ENCODE peak calls at places on chromosomes 4 and X, in six cellular contexts. One of them, this sample, is unnamed.
A peak's percentile ranks its signal among the peaks of the same experiment; 100 is the strongest.

GRCh38 chr4:142913034-142913433 is 66.9 kb upstream of the INPP4B start:
- DNase-seq in aorta: no peak
- DNase-seq in colonic mucosa: no peak
- DNase-seq in Caco-2: no peak
- DNase-seq in tibial nerve: no peak
- DNase-seq in Panc1: no peak
- DNase-seq in this sample: no peak

GRCh38 chrX:69065451-69065850 is 99.8 kb downstream of the PJA1 start:
- DNase-seq in aorta: no peak
- DNase-seq in colonic mucosa: no peak
- DNase-seq in Caco-2: no peak
- DNase-seq in tibial nerve: no peak
- DNase-seq in Panc1: no peak
- DNase-seq in this sample: no peak

GRCh38 chr4:167021545-167022155 is 212.6 kb downstream of the SPOCK3 start:
- DNase-seq in aorta: peak; percentile 64
- DNase-seq in colonic mucosa: peak; percentile 67
- DNase-seq in Caco-2: peak; percentile 66
- DNase-seq in tibial nerve: peak; percentile 63
- DNase-seq in Panc1: peak; percentile 51
- DNase-seq in this sample: peak; percentile 51

GRCh38 chrX:154444001-154444754 is at the start of gene FAM50A:
- DNase-seq in aorta: peak; percentile 86
- DNase-seq in colonic mucosa: peak; percentile 79
- DNase-seq in Caco-2: peak; percentile 75
- DNase-seq in tibial nerve: peak; percentile 71
- DNase-seq in Panc1: no peak
- DNase-seq in this sample: peak; percentile 70

GRCh38 chrX:130402211-130402684 is 461 bp downstream of the RBMX2 start:
- DNase-seq in aorta: no peak
- DNase-seq in colonic mucosa: no peak
- DNase-seq in Caco-2: no peak
- DNase-seq in tibial nerve: no peak
- DNase-seq in Panc1: no peak
- DNase-seq in this sample: no peak

GRCh38 chrX:129654652-129655546 is at the start of gene APLN:
- DNase-seq in aorta: peak; percentile 77
- DNase-seq in colonic mucosa: peak; percentile 40
- DNase-seq in Caco-2: peak; percentile 47
- DNase-seq in tibial nerve: no peak
- DNase-seq in Panc1: no peak
- DNase-seq in this sample: peak; percentile 15

GRCh38 chr4:102403115-102403514 is 57.8 kb upstream of the SLC39A8 start:
- DNase-seq in aorta: no peak
- DNase-seq in colonic mucosa: no peak
- DNase-seq in Caco-2: no peak
- DNase-seq in tibial nerve: no peak
- DNase-seq in Panc1: no peak
- DNase-seq in this sample: no peak

GRCh38 chr4:152430507-152430906 is 105.4 kb downstream of the FBXW7 start:
- DNase-seq in aorta: no peak
- DNase-seq in colonic mucosa: no peak
- DNase-seq in Caco-2: no peak
- DNase-seq in tibial nerve: no peak
- DNase-seq in Panc1: no peak
- DNase-seq in this sample: no peak

GRCh38 chr4:95255396-95256107 is 293.2 kb downstream of the UNC5C start:
- DNase-seq in aorta: no peak
- DNase-seq in colonic mucosa: no peak
- DNase-seq in Caco-2: no peak
- DNase-seq in tibial nerve: no peak
- DNase-seq in Panc1: no peak
- DNase-seq in this sample: no peak

GRCh38 chr4:636628-636950 is 11.2 kb downstream of the PDE6B start:
- DNase-seq in aorta: peak; percentile 17
- DNase-seq in colonic mucosa: no peak
- DNase-seq in Caco-2: no peak
- DNase-seq in tibial nerve: no peak
- DNase-seq in Panc1: no peak
- DNase-seq in this sample: no peak

GRCh38 chr4:79862842-79863241 is 210.2 kb downstream of the ANTXR2 start:
- DNase-seq in aorta: no peak
- DNase-seq in colonic mucosa: no peak
- DNase-seq in Caco-2: no peak
- DNase-seq in tibial nerve: no peak
- DNase-seq in Panc1: no peak
- DNase-seq in this sample: no peak

GRCh38 chrX:47177079-47177478 is 16.6 kb upstream of the UBA1 start:
- DNase-seq in aorta: peak; percentile 3
- DNase-seq in colonic mucosa: no peak
- DNase-seq in Caco-2: no peak
- DNase-seq in tibial nerve: no peak
- DNase-seq in Panc1: no peak
- DNase-seq in this sample: no peak

GRCh38 chrX:71603618-71604017 is 14.7 kb downstream of the CXCR3 start:
- DNase-seq in aorta: no peak
- DNase-seq in colonic mucosa: no peak
- DNase-seq in Caco-2: no peak
- DNase-seq in tibial nerve: no peak
- DNase-seq in Panc1: peak; percentile 4
- DNase-seq in this sample: no peak

GRCh38 chr4:8305851-8306361 is 36.4 kb downstream of the HTRA3 start:
- DNase-seq in aorta: peak; percentile 51
- DNase-seq in colonic mucosa: no peak
- DNase-seq in Caco-2: no peak
- DNase-seq in tibial nerve: no peak
- DNase-seq in Panc1: no peak
- DNase-seq in this sample: no peak

GRCh38 chr4:75545526-75545925 is 10.3 kb upstream of the ODAPH start:
- DNase-seq in aorta: no peak
- DNase-seq in colonic mucosa: no peak
- DNase-seq in Caco-2: no peak
- DNase-seq in tibial nerve: no peak
- DNase-seq in Panc1: no peak
- DNase-seq in this sample: no peak

GRCh38 chrX:79266702-79267101 is 100.4 kb downstream of the ITM2A start:
- DNase-seq in aorta: no peak
- DNase-seq in colonic mucosa: no peak
- DNase-seq in Caco-2: no peak
- DNase-seq in tibial nerve: no peak
- DNase-seq in Panc1: no peak
- DNase-seq in this sample: no peak

GRCh38 chrX:103878466-103879151 is 46.6 kb upstream of the RAB9B start:
- DNase-seq in aorta: no peak
- DNase-seq in colonic mucosa: no peak
- DNase-seq in Caco-2: no peak
- DNase-seq in tibial nerve: no peak
- DNase-seq in Panc1: peak; percentile 24
- DNase-seq in this sample: no peak

GRCh38 chrX:45083314-45083713 is 117.4 kb downstream of the DIPK2B start:
- DNase-seq in aorta: no peak
- DNase-seq in colonic mucosa: no peak
- DNase-seq in Caco-2: no peak
- DNase-seq in tibial nerve: no peak
- DNase-seq in Panc1: no peak
- DNase-seq in this sample: peak; percentile 3

GRCh38 chr4:53361451-53361850 is 4.4 kb downstream of the SCFD2 start:
- DNase-seq in aorta: no peak
- DNase-seq in colonic mucosa: no peak
- DNase-seq in Caco-2: no peak
- DNase-seq in tibial nerve: no peak
- DNase-seq in Panc1: no peak
- DNase-seq in this sample: no peak

GRCh38 chr4:176306837-176307590 is 12.8 kb upstream of the SPCS3 start:
- DNase-seq in aorta: no peak
- DNase-seq in colonic mucosa: no peak
- DNase-seq in Caco-2: no peak
- DNase-seq in tibial nerve: no peak
- DNase-seq in Panc1: no peak
- DNase-seq in this sample: no peak

GRCh38 chrX:17242470-17242869 is 132.5 kb upstream of the NHS start:
- DNase-seq in aorta: no peak
- DNase-seq in colonic mucosa: peak; percentile 53
- DNase-seq in Caco-2: peak; percentile 37
- DNase-seq in tibial nerve: peak; percentile 13
- DNase-seq in Panc1: peak; percentile 20
- DNase-seq in this sample: peak; percentile 48

GRCh38 chrX:131801911-131802310 is 221.2 kb upstream of the STK26 start:
- DNase-seq in aorta: no peak
- DNase-seq in colonic mucosa: no peak
- DNase-seq in Caco-2: no peak
- DNase-seq in tibial nerve: no peak
- DNase-seq in Panc1: no peak
- DNase-seq in this sample: no peak

GRCh38 chr4:151468715-151469696 is 60.0 kb downstream of the FHIP1A start:
- DNase-seq in aorta: no peak
- DNase-seq in colonic mucosa: no peak
- DNase-seq in Caco-2: peak; percentile 18
- DNase-seq in tibial nerve: no peak
- DNase-seq in Panc1: no peak
- DNase-seq in this sample: no peak

GRCh38 chrX:112163916-112164315 is 81.3 kb upstream of the TRPC5 start:
- DNase-seq in aorta: no peak
- DNase-seq in colonic mucosa: no peak
- DNase-seq in Caco-2: no peak
- DNase-seq in tibial nerve: no peak
- DNase-seq in Panc1: no peak
- DNase-seq in this sample: no peak

GRCh38 chrX:1535241-1536041 is 1.5 kb downstream of the P2RY8 start:
- DNase-seq in aorta: no peak
- DNase-seq in colonic mucosa: peak; percentile 32
- DNase-seq in Caco-2: no peak
- DNase-seq in tibial nerve: no peak
- DNase-seq in Panc1: no peak
- DNase-seq in this sample: no peak

GRCh38 chr4:165208322-165208652 is 926 bp downstream of the KLHL2 start:
- DNase-seq in aorta: no peak
- DNase-seq in colonic mucosa: no peak
- DNase-seq in Caco-2: no peak
- DNase-seq in tibial nerve: no peak
- DNase-seq in Panc1: no peak
- DNase-seq in this sample: no peak
- H3K4me1 ChIP-seq in aorta: no peaks in the 10 kb centered on the region
- H3K4me1 ChIP-seq in colonic mucosa: no peaks in the 10 kb centered on the region
- H3K4me1 ChIP-seq in Caco-2: peaks cover 28% of the 10 kb centered on the region
- H3K4me1 ChIP-seq in tibial nerve: peaks cover 25% of the 10 kb centered on the region
- H3K4me1 ChIP-seq in Panc1: peaks cover 22% of the 10 kb centered on the region
- H3K4me1 ChIP-seq in this sample: peaks cover 4% of the 10 kb centered on the region

DNA sequence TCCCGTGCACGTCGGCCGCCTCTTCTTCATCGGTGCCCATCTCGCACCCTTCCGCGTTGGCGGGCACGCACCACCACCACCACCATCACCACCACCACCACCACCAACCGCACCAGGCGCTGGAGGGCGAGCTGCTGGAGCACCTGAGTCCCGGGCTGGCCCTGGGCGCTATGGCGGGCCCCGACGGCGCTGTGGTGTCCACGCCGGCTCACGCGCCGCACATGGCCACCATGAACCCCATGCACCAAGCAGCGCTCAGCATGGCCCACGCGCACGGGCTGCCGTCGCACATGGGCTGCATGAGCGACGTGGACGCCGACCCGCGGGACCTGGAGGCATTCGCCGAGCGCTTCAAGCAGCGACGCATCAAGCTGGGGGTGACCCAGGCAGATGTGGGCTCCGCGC is 1.3 kb downstream of the POU4F2 start:
- DNase-seq in aorta: no peak
- DNase-seq in colonic mucosa: no peak
- DNase-seq in Caco-2: no peak
- DNase-seq in tibial nerve: no peak
- DNase-seq in Panc1: no peak
- DNase-seq in this sample: no peak
- H3K27me3 ChIP-seq in aorta: no peaks in the 10 kb centered on the region
- H3K27me3 ChIP-seq in colonic mucosa: peaks cover 42% of the 10 kb centered on the region
- H3K27me3 ChIP-seq in Caco-2: no peaks in the 10 kb centered on the region
- H3K27me3 ChIP-seq in tibial nerve: peaks cover 92% of the 10 kb centered on the region
- H3K27me3 ChIP-seq in Panc1: no peaks in the 10 kb centered on the region
- H3K27me3 ChIP-seq in this sample: peaks cover 16% of the 10 kb centered on the region

DNA sequence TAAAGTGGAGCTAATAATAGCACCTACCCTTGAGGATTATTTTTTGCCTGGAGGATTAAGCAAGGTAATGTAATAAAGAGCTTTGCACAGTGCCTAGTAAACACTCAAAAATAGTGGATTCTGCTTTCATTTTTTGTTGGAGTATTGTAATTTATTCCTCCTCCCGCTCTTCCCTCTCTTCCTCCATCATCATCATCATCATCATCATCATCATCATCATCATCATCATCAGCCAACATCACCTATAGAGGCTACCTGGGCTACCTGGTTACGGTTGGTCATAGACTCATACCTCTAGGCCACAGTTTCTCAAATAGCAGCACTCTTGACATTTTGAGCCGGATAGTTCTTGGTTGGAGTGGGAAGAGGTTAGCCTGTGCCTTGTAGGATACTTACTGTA is 126.9 kb upstream of the TEX13A start:
- DNase-seq in aorta: no peak
- DNase-seq in colonic mucosa: no peak
- DNase-seq in Caco-2: no peak
- DNase-seq in tibial nerve: no peak
- DNase-seq in Panc1: no peak
- DNase-seq in this sample: no peak
- H3K9me3 ChIP-seq in aorta: no peaks in the 10 kb centered on the region
- H3K9me3 ChIP-seq in colonic mucosa: no peaks in the 10 kb centered on the region
- H3K9me3 ChIP-seq in Caco-2: no peaks in the 10 kb centered on the region
- H3K9me3 ChIP-seq in tibial nerve: no peaks in the 10 kb centered on the region
- H3K9me3 ChIP-seq in Panc1: no peaks in the 10 kb centered on the region
- H3K9me3 ChIP-seq in this sample: no peaks in the 10 kb centered on the region

GRCh38 chr4:99209671-99210070 is 9.4 kb downstream of the ADH6 start:
- DNase-seq in aorta: no peak
- DNase-seq in colonic mucosa: no peak
- DNase-seq in Caco-2: no peak
- DNase-seq in tibial nerve: no peak
- DNase-seq in Panc1: no peak
- DNase-seq in this sample: no peak

GRCh38 chr4:99208719-99209075 is 10.3 kb downstream of the ADH6 start:
- DNase-seq in aorta: no peak
- DNase-seq in colonic mucosa: no peak
- DNase-seq in Caco-2: no peak
- DNase-seq in tibial nerve: no peak
- DNase-seq in Panc1: no peak
- DNase-seq in this sample: no peak

GRCh38 chr4:99207069-99207743 is 11.8 kb downstream of the ADH6 start:
- DNase-seq in aorta: no peak
- DNase-seq in colonic mucosa: no peak
- DNase-seq in Caco-2: no peak
- DNase-seq in tibial nerve: no peak
- DNase-seq in Panc1: no peak
- DNase-seq in this sample: no peak

GRCh38 chr4:99207911-99208718 is 10.9 kb downstream of the ADH6 start:
- DNase-seq in aorta: no peak
- DNase-seq in colonic mucosa: no peak
- DNase-seq in Caco-2: no peak
- DNase-seq in tibial nerve: no peak
- DNase-seq in Panc1: no peak
- DNase-seq in this sample: no peak

DNA sequence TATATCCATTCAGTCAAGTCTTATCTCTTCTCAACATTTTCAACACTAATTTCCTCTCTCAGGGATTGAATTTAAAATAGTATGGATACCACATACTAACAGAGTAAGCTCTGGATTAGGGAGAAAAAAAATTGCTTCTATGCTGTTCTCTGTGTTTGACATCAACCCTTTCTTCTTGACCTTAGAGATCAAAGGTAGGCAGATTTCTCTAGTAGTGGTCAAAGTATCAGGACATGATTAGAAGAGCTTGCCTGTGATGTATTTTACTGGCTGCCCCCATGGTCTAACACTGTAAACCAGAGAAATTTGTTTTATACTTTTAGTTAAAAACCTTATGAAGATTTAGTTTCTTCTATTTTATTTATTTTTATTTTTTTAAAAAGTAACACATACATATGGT is 8.3 kb downstream of the ADH6 start:
- DNase-seq in aorta: no peak
- DNase-seq in colonic mucosa: no peak
- DNase-seq in Caco-2: no peak
- DNase-seq in tibial nerve: no peak
- DNase-seq in Panc1: no peak
- DNase-seq in this sample: no peak
- H3K4me1 ChIP-seq in aorta: peaks cover 2% of the 10 kb centered on the region
- H3K4me1 ChIP-seq in colonic mucosa: no peaks in the 10 kb centered on the region
- H3K4me1 ChIP-seq in Caco-2: no peaks in the 10 kb centered on the region
- H3K4me1 ChIP-seq in tibial nerve: no peaks in the 10 kb centered on the region
- H3K4me1 ChIP-seq in Panc1: no peaks in the 10 kb centered on the region
- H3K4me1 ChIP-seq in this sample: peaks cover 2% of the 10 kb centered on the region

This sample was measured in small intestine.